ENCODE peak calls at places on chromosomes 5 and 9, in seven cellular contexts. I is keratinocyte, N is PC-3, S is fibroblast of lung, U is HepG2, Z is SK-N-SH, L is HCT116. G is an unnamed sample.
A peak's percentile ranks its signal among the peaks of the same experiment; 100 is the strongest.

GRCh38 chr5:14435481-14435880 is 146.1 kb upstream of the OTULINL start:
- DNase-seq in I (no peak), N (peak; percentile 32), S (no peak), U (no peak), Z (no peak), L (no peak), G (no peak)

GRCh38 chr5:81391-82021 is 10.5 kb upstream of the PLEKHG4B start:
- DNase-seq in I (no peak), N (no peak), S (no peak), U (no peak), Z (no peak), L (no peak), G (no peak)

GRCh38 chr9:86763795-86764194 is 183.5 kb downstream of the GAS1 start:
- DNase-seq in I (no peak), N (no peak), S (no peak), U (no peak), Z (no peak), L (no peak), G (no peak)

GRCh38 chr9:92228628-92229027 is 64.9 kb downstream of the IARS1 start:
- DNase-seq in I (no peak), N (no peak), S (no peak), U (no peak), Z (no peak), L (no peak), G (no peak)

GRCh38 chr9:107174441-107174840 is 108.6 kb upstream of the RAD23B start:
- DNase-seq in I (no peak), N (no peak), S (peak; percentile 6), U (no peak), Z (no peak), L (no peak), G (no peak)

GRCh38 chr9:19807182-19807892 is 18.5 kb upstream of the SLC24A2 start:
- DNase-seq in I (no peak), N (no peak), S (no peak), U (no peak), Z (no peak), L (no peak), G (no peak)

GRCh38 chr5:179278119-179278518 is 67.1 kb downstream of the ADAMTS2 start:
- DNase-seq in I (no peak), N (no peak), S (no peak), U (no peak), Z (peak; percentile 69), L (no peak), G (no peak)

GRCh38 chr5:140840978-140841962 is at the start of gene PCDHA8:
- DNase-seq in I (no peak), N (peak; percentile 73), S (no peak), U (peak; percentile 48), Z (peak; percentile 83), L (peak; percentile 13), G (no peak)

GRCh38 chr5:127757576-127757975 is 54.4 kb downstream of the CCDC192 start:
- DNase-seq in I (no peak), N (peak; percentile 78), S (peak; percentile 63), U (no peak), Z (peak; percentile 28), L (peak; percentile 48), G (peak; percentile 53)

GRCh38 chr5:71569748-71570509 is 17.2 kb upstream of the MCCC2 start:
- DNase-seq in I (no peak), N (no peak), S (no peak), U (no peak), Z (no peak), L (no peak), G (no peak)

GRCh38 chr5:139848508-139849100 is 53.0 kb downstream of the PSD2 start:
- DNase-seq in I (no peak), N (no peak), S (no peak), U (no peak), Z (no peak), L (no peak), G (no peak)

GRCh38 chr5:56530739-56531138 is 284.6 kb upstream of the MAP3K1 start:
- DNase-seq in I (no peak), N (no peak), S (no peak), U (no peak), Z (no peak), L (no peak), G (no peak)

GRCh38 chr5:76866503-76866902 is 16.7 kb downstream of the S100Z start:
- DNase-seq in I (no peak), N (no peak), S (no peak), U (no peak), Z (no peak), L (no peak), G (no peak)

GRCh38 chr5:13248236-13248635 is 696.3 kb downstream of the DNAH5 start:
- DNase-seq in I (no peak), N (peak; percentile 20), S (no peak), U (no peak), Z (no peak), L (no peak), G (peak; percentile 51)

GRCh38 chr5:10684303-10685086 is 76.5 kb downstream of the DAP start:
- DNase-seq in I (no peak), N (no peak), S (no peak), U (no peak), Z (no peak), L (no peak), G (peak; percentile 76)

GRCh38 chr9:114403153-114403756 is 15.5 kb upstream of the AKNA start:
- DNase-seq in I (no peak), N (no peak), S (no peak), U (no peak), Z (no peak), L (no peak), G (no peak)

GRCh38 chr5:75512383-75513074 is 838 bp downstream of the POLK start:
- DNase-seq in I (no peak), N (no peak), S (peak; percentile 18), U (peak; percentile 14), Z (no peak), L (no peak), G (no peak)

GRCh38 chr9:115022760-115023434 is 92.5 kb upstream of the TNFSF8 start:
- DNase-seq in I (no peak), N (peak; percentile 55), S (peak; percentile 35), U (no peak), Z (no peak), L (no peak), G (peak; percentile 84)

DNA sequence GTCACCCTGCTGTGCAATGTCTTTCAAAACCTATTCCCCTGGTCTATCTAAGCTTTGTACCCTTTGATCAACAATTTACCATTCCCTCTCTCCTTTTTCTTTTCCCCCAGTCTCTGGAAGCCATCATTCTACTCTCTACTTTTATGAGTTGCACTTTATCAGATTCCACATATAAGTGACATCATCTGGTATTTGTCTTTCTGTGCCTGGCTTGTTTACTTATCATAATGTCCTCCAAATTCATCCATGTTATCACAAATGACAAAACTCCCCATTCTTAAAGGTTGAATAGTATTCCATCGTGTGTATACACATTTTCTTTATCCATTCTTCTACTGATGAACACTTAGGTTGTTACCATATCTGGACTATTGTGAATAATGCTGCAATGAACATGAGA is 344.2 kb upstream of the CCNH start:
- DNase-seq in I (no peak), N (peak; percentile 58), S (no peak), U (no peak), Z (no peak), L (no peak), G (no peak)
- TF ChIP-seq CTCF in I (no peak), N (no peak), S (no peak), U (no peak), Z (no peak), L (no peak), G (no peak)

GRCh38 chr5:175657593-175658271 is at the start of gene HRH2:
- DNase-seq in I (no peak), N (no peak), S (no peak), U (no peak), Z (peak; percentile 76), L (no peak), G (peak; percentile 14)
- H3K9ac ChIP-seq in I (no peak within 1 kb of the TSS), N (no peak within 1 kb of the TSS), S (no peak within 1 kb of the TSS), U (no peak within 1 kb of the TSS), Z (no peak within 1 kb of the TSS), L (no peak within 1 kb of the TSS), G (no peak within 1 kb of the TSS)

GRCh38 chr5:145874765-145875164 is 2.0 kb upstream of the GRXCR2 start:
- DNase-seq in I (no peak), N (no peak), S (no peak), U (no peak), Z (no peak), L (no peak), G (no peak)
- H2AFZ ChIP-seq in I (no peak overlapping the region), N (no peak overlapping the region), S (no peak overlapping the region), U (no peak overlapping the region), Z (no peak overlapping the region), L (no peak overlapping the region), G (no peak overlapping the region)

GRCh38 chr5:123174916-123175481 is 86.0 kb downstream of the PRDM6 start:
- DNase-seq in I (no peak), N (no peak), S (peak; percentile 37), U (no peak), Z (no peak), L (no peak), G (no peak)
- TF ChIP-seq CTCF in I (no peak), N (no peak), S (peak; percentile 11), U (no peak), Z (no peak), L (peak; percentile 20), G (no peak)

GRCh38 chr5:67165524-67166459 is 30.8 kb downstream of the CD180 start:
- DNase-seq in I (no peak), N (peak; percentile 63), S (peak; percentile 83), U (no peak), Z (peak; percentile 41), L (peak; percentile 73), G (peak; percentile 82)

GRCh38 chr5:67164856-67165523 is 31.6 kb downstream of the CD180 start:
- DNase-seq in I (no peak), N (no peak), S (no peak), U (no peak), Z (no peak), L (no peak), G (no peak)

GRCh38 chr5:67163863-67164595 is 32.6 kb downstream of the CD180 start:
- DNase-seq in I (no peak), N (no peak), S (no peak), U (no peak), Z (no peak), L (no peak), G (no peak)

GRCh38 chr5:67166886-67167285 is 29.7 kb downstream of the CD180 start:
- DNase-seq in I (no peak), N (no peak), S (no peak), U (no peak), Z (no peak), L (no peak), G (no peak)

DNA sequence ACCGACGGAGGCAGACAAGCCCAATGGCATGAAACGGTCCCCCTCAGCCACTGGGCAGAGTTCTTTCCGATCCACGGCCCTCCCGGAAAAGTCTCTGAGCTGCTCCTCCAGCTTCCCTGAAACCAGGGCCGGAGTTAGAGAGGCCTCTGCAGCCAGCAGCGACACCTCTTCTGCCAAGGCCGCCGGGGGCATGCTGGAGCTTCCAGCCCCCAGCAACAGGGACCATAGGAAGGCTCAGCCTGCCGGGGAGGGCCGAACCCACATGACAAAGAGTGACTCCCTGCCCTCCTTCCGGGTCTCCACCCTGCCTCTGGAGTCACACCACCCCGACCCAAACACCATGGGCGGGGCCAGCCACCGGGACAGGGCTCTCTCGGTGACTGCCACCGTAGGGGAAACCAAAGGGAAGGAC is 30.1 kb downstream of the CD180 start:
- DNase-seq in I (no peak), N (peak; percentile 24), S (no peak), U (no peak), Z (no peak), L (peak; percentile 7), G (no peak)
- H3K9ac ChIP-seq in I (no peak overlapping the region), N (peak overlapping the region; percentile 69), S (peak overlapping the region; percentile 42), U (no peak overlapping the region), Z (no peak overlapping the region), L (peak overlapping the region; percentile 62), G (no peak overlapping the region)

G was measured in mammary epithelial cell.